ENCODE peak calls at places on chromosome 1, in ten cellular contexts. A is bronchial epithelial cell; M is stimulated activated CD4-positive, alpha-beta T cell treated with anti-CD3 and anti-CD28 coated beads, Interleukin-1b, Interleukin-23, amount 100 ng/mL, for 1 hour; B is stimulated activated CD8-positive, alpha-beta memory T cell treated with anti-CD3 and anti-CD28 coated beads, Interleukin-15, amount 100 ng/mL, for 4 hours; W is NAMALWA; F is astrocyte of the cerebellum; S is left ventricle myocardium superior; C is heart left ventricle; T is H54; J is epithelial cell of esophagus. E is an unnamed sample.
A peak's percentile ranks its signal among the peaks of the same experiment; 100 is the strongest.

GRCh38 chr1:175471039-175471800 is 272.2 kb downstream of the TNR start:
- DNase-seq in A (peak; percentile 58), S (no peak), M (no peak), F (no peak), B (no peak), T (no peak), C (no peak), J (peak; percentile 86), W (no peak), E (no peak)

GRCh38 chr1:207824691-207825090 is 72.8 kb downstream of the CD46 start:
- DNase-seq in F (no peak), M (no peak), J (peak; percentile 48), C (no peak), T (no peak), S (no peak), B (no peak), A (peak; percentile 67), W (no peak), E (no peak)

GRCh38 chr1:221708076-221708571 is 33.8 kb downstream of the DUSP10 start:
- DNase-seq in J (no peak), S (no peak), C (no peak), M (no peak), A (no peak), W (peak; percentile 77), F (no peak), T (no peak), B (no peak), E (no peak)

GRCh38 chr1:204959836-204960235 is 83.2 kb upstream of the CNTN2 start:
- DNase-seq in C (peak; percentile 4), T (no peak), B (no peak), M (no peak), J (no peak), A (no peak), W (no peak), S (no peak), F (no peak), E (no peak)

GRCh38 chr1:225329041-225329440 is 98.8 kb downstream of the LBR start:
- DNase-seq in M (no peak), T (no peak), A (peak; percentile 84), S (no peak), W (no peak), B (no peak), J (peak; percentile 45), F (no peak), C (no peak), E (no peak)

GRCh38 chr1:246947255-246947654 is 15.5 kb upstream of the AHCTF1 start:
- DNase-seq in W (no peak), A (peak; percentile 18), F (peak; percentile 46), C (no peak), S (peak; percentile 49), B (no peak), J (peak; percentile 19), T (no peak), M (no peak), E (no peak)

GRCh38 chr1:27659497-27660299 is 12.3 kb downstream of the IFI6 start:
- DNase-seq in A (peak; percentile 66), F (no peak), S (peak; percentile 96), J (peak; percentile 86), M (peak; percentile 67), T (no peak), W (peak; percentile 92), B (peak; percentile 73), C (peak; percentile 98), E (no peak)

GRCh38 chr1:221634010-221634409 is 107.9 kb downstream of the DUSP10 start:
- DNase-seq in W (no peak), F (no peak), S (no peak), J (no peak), T (no peak), A (no peak), B (no peak), C (no peak), M (no peak), E (no peak)